ENCODE peak calls at places on chromosomes 13 and 19, in nine cellular contexts. I, N, O, T, S, W, V, F and K are unnamed samples.
A peak's percentile ranks its signal among the peaks of the same experiment; 100 is the strongest.

GRCh38 chr13:97695684-97696083 is 257.8 kb upstream of the IPO5 start:
- DNase-seq in I (no peak), N (no peak), O (no peak), T (no peak), S (no peak), W (no peak), V (no peak), F (no peak), K (no peak)

GRCh38 chr19:45768644-45769053 is 403 bp downstream of the SIX5 start:
- DNase-seq in I (peak; percentile 54), N (peak; percentile 75), O (no peak), T (no peak), S (no peak), W (no peak), V (no peak), F (peak; percentile 58), K (peak; percentile 28)

GRCh38 chr13:45527699-45528462 is 63.1 kb downstream of the COG3 start:
- DNase-seq in I (no peak), N (no peak), O (no peak), T (no peak), S (no peak), W (no peak), V (no peak), F (peak; percentile 68), K (no peak)

GRCh38 chr13:39326471-39326870 is 276.5 kb downstream of the LHFPL6 start:
- DNase-seq in I (no peak), N (no peak), O (no peak), T (no peak), S (no peak), W (no peak), V (no peak), F (no peak), K (no peak)

GRCh38 chr19:4567584-4568071 is 8.1 kb upstream of the SEMA6B start:
- DNase-seq in I (peak; percentile 70), N (peak; percentile 34), O (peak; percentile 61), T (no peak), S (peak; percentile 42), W (no peak), V (peak; percentile 84), F (peak; percentile 59), K (no peak)

GRCh38 chr13:75365724-75366173 is 116.2 kb downstream of the TBC1D4 start:
- DNase-seq in I (peak; percentile 55), N (peak; percentile 81), O (no peak), T (no peak), S (no peak), W (no peak), V (no peak), F (peak; percentile 97), K (no peak)

GRCh38 chr13:28320884-28321574 is 173.9 kb downstream of the FLT1 start:
- DNase-seq in I (peak; percentile 29), N (no peak), O (no peak), T (no peak), S (no peak), W (no peak), V (no peak), F (peak; percentile 59), K (no peak)

GRCh38 chr19:46596008-46596407 is 5.1 kb upstream of the CALM3 start:
- DNase-seq in I (no peak), N (no peak), O (no peak), T (no peak), S (no peak), W (no peak), V (no peak), F (no peak), K (no peak)

GRCh38 chr13:108615241-108615640 is 14.2 kb upstream of the MYO16 start:
- DNase-seq in I (no peak), N (no peak), O (no peak), T (no peak), S (no peak), W (no peak), V (no peak), F (no peak), K (no peak)

GRCh38 chr13:75469087-75469486 is 12.9 kb downstream of the TBC1D4 start:
- DNase-seq in I (no peak), N (no peak), O (no peak), T (no peak), S (no peak), W (no peak), V (no peak), F (no peak), K (no peak)

GRCh38 chr13:91747164-91747563 is 348.7 kb downstream of the GPC5 start:
- DNase-seq in I (no peak), N (no peak), O (no peak), T (no peak), S (no peak), W (peak; percentile 13), V (no peak), F (no peak), K (no peak)

GRCh38 chr19:41106177-41106576 is 8.1 kb upstream of the CYP2F1 start:
- DNase-seq in I (no peak), N (no peak), O (no peak), T (no peak), S (no peak), W (no peak), V (no peak), F (no peak), K (no peak)

GRCh38 chr13:102555914-102556553 is 40.8 kb upstream of the TPP2 start:
- DNase-seq in I (peak; percentile 18), N (peak; percentile 39), O (no peak), T (peak; percentile 10), S (no peak), W (peak; percentile 51), V (no peak), F (peak; percentile 59), K (no peak)

GRCh38 chr13:40052954-40053353 is 397.5 kb downstream of the COG6 start:
- DNase-seq in I (no peak), N (no peak), O (no peak), T (no peak), S (no peak), W (no peak), V (no peak), F (no peak), K (no peak)

GRCh38 chr13:30666113-30666512 is 48.4 kb downstream of the USPL1 start:
- DNase-seq in I (no peak), N (no peak), O (no peak), T (no peak), S (no peak), W (no peak), V (no peak), F (no peak), K (no peak)

GRCh38 chr19:49057636-49058234 is at the start of gene CGB7:
- DNase-seq in I (peak; percentile 91), N (no peak), O (peak; percentile 53), T (no peak), S (no peak), W (peak; percentile 6), V (peak; percentile 87), F (peak; percentile 88), K (no peak)

GRCh38 chr19:18153555-18154134 is 682 bp downstream of the PIK3R2 start:
- DNase-seq in I (peak; percentile 51), N (no peak), O (no peak), T (no peak), S (no peak), W (no peak), V (no peak), F (peak; percentile 37), K (no peak)

GRCh38 chr19:45574526-45574925 is 10.1 kb downstream of the OPA3 start:
- DNase-seq in I (no peak), N (no peak), O (no peak), T (no peak), S (no peak), W (no peak), V (no peak), F (no peak), K (no peak)

GRCh38 chr13:35266412-35266811 is 210.1 kb downstream of the MAB21L1 start:
- DNase-seq in I (no peak), N (no peak), O (no peak), T (no peak), S (no peak), W (no peak), V (no peak), F (no peak), K (no peak)

GRCh38 chr13:40292108-40292507 is 374.3 kb downstream of the FOXO1 start:
- DNase-seq in I (no peak), N (no peak), O (no peak), T (no peak), S (no peak), W (no peak), V (no peak), F (no peak), K (no peak)

GRCh38 chr13:89205856-89206255 is 1534.7 kb downstream of the SLITRK5 start:
- DNase-seq in I (no peak), N (no peak), O (no peak), T (no peak), S (no peak), W (no peak), V (no peak), F (peak; percentile 86), K (no peak)

GRCh38 chr13:33349314-33349995 is 63.9 kb upstream of the STARD13 start:
- DNase-seq in I (no peak), N (no peak), O (no peak), T (no peak), S (no peak), W (peak; percentile 27), V (no peak), F (peak; percentile 23), K (no peak)

GRCh38 chr19:58229255-58229639 is 533 bp downstream of the ZNF544 start:
- DNase-seq in I (peak; percentile 50), N (peak; percentile 48), O (no peak), T (no peak), S (no peak), W (peak; percentile 2), V (no peak), F (peak; percentile 55), K (peak; percentile 37)

GRCh38 chr13:77523834-77524728 is 11.4 kb upstream of the SCEL start:
- DNase-seq in I (no peak), N (peak; percentile 44), O (no peak), T (no peak), S (no peak), W (no peak), V (no peak), F (no peak), K (no peak)

GRCh38 chr13:98509271-98510155 is 67.4 kb downstream of the STK24 start:
- DNase-seq in I (peak; percentile 79), N (peak; percentile 89), O (no peak), T (peak; percentile 88), S (no peak), W (no peak), V (peak; percentile 64), F (peak; percentile 97), K (no peak)

GRCh38 chr19:57103573-57104277 is 16.1 kb upstream of the USP29 start:
- DNase-seq in I (peak; percentile 84), N (peak; percentile 74), O (no peak), T (peak; percentile 44), S (no peak), W (peak; percentile 75), V (no peak), F (peak; percentile 71), K (peak; percentile 64)

GRCh38 chr13:35471466-35472307 is 4.8 kb downstream of the MAB21L1 start:
- DNase-seq in I (no peak), N (no peak), O (no peak), T (no peak), S (no peak), W (no peak), V (no peak), F (peak; percentile 78), K (no peak)

GRCh38 chr19:45496349-45496953 is 396 bp downstream of the RTN2 start:
- DNase-seq in I (peak; percentile 55), N (no peak), O (peak; percentile 66), T (no peak), S (no peak), W (no peak), V (peak; percentile 76), F (no peak), K (no peak)

GRCh38 chr13:98343461-98343860 is 166.4 kb upstream of the RNF113B start:
- DNase-seq in I (no peak), N (no peak), O (no peak), T (no peak), S (no peak), W (no peak), V (no peak), F (no peak), K (no peak)

GRCh38 chr13:92513672-92514071 is 712.9 kb upstream of the GPC6 start:
- DNase-seq in I (no peak), N (no peak), O (no peak), T (no peak), S (no peak), W (no peak), V (no peak), F (no peak), K (no peak)

GRCh38 chr19:33815410-33816340 is 19.0 kb downstream of the KCTD15 start:
- DNase-seq in I (no peak), N (no peak), O (no peak), T (no peak), S (no peak), W (no peak), V (peak; percentile 26), F (peak; percentile 27), K (peak; percentile 16)